ENCODE peak calls at places on chromosome 6, in nine cellular contexts. D, A, V, C, T, W, S, P and Y are unnamed samples.

GRCh38 chr6:162371133-162371532 is 356.4 kb downstream of the PRKN start:
- DNase-seq in S (no peak), C (no peak), T (no peak), W (no peak), V (peak), D (no peak), P (no peak), A (no peak), Y (no peak)

GRCh38 chr6:158213925-158214674 is 46.0 kb downstream of the GTF2H5 start:
- DNase-seq in W (peak), A (peak), P (peak), T (no peak), S (peak), D (peak), C (peak), V (peak), Y (peak)

GRCh38 chr6:42710316-42710715 is 12.1 kb downstream of the PRPH2 start:
- DNase-seq in W (no peak), T (no peak), P (no peak), C (no peak), A (no peak), V (peak), S (no peak), D (no peak), Y (peak)

GRCh38 chr6:111662794-111663231 is 57.1 kb upstream of the TRAF3IP2 start:
- DNase-seq in C (no peak), V (no peak), P (no peak), D (no peak), S (no peak), T (no peak), W (no peak), A (no peak), Y (no peak)

GRCh38 chr6:46352541-46353267 is 138.5 kb downstream of the RCAN2 start:
- DNase-seq in C (no peak), W (no peak), D (no peak), P (no peak), T (no peak), V (peak), A (no peak), S (no peak), Y (no peak)

GRCh38 chr6:132995432-132995831 is 181.1 kb downstream of the RPS12 start:
- DNase-seq in T (no peak), W (no peak), P (no peak), C (peak), D (no peak), A (no peak), S (no peak), V (no peak), Y (no peak)

GRCh38 chr6:169282043-169282442 is 28.4 kb upstream of the THBS2 start:
- DNase-seq in W (no peak), T (no peak), S (no peak), P (no peak), C (no peak), D (no peak), V (no peak), A (no peak), Y (no peak)

GRCh38 chr6:16596890-16597331 is 164.3 kb downstream of the ATXN1 start:
- DNase-seq in P (no peak), W (no peak), A (no peak), C (no peak), T (no peak), V (peak), D (no peak), S (no peak), Y (no peak)

GRCh38 chr6:24072038-24072746 is 53.8 kb upstream of the NRSN1 start:
- DNase-seq in W (no peak), S (no peak), A (no peak), V (no peak), T (no peak), D (no peak), P (no peak), C (no peak), Y (no peak)

GRCh38 chr6:79913369-79913768 is 34.0 kb downstream of the ELOVL4 start:
- DNase-seq in P (peak), W (no peak), C (no peak), D (no peak), T (no peak), S (no peak), A (no peak), V (no peak), Y (no peak)

GRCh38 chr6:474454-475185 is 83.1 kb downstream of the IRF4 start:
- DNase-seq in A (no peak), T (no peak), V (no peak), C (no peak), S (no peak), W (no peak), P (no peak), D (no peak), Y (peak)

GRCh38 chr6:49462071-49462470 is 982 bp downstream of the MMUT start:
- DNase-seq in V (no peak), C (no peak), S (no peak), D (no peak), A (no peak), T (no peak), W (no peak), P (no peak), Y (no peak)

GRCh38 chr6:117280922-117281321 is 15.6 kb downstream of the VGLL2 start:
- DNase-seq in A (no peak), V (peak), W (no peak), S (no peak), C (no peak), T (peak), P (no peak), D (no peak), Y (no peak)

GRCh38 chr6:10384333-10384718 is 30.5 kb downstream of the TFAP2A start:
- DNase-seq in P (no peak), T (no peak), A (no peak), W (no peak), C (no peak), S (no peak), D (no peak), V (no peak), Y (no peak)

GRCh38 chr6:10382322-10382721 is 32.6 kb downstream of the TFAP2A start:
- DNase-seq in T (no peak), C (no peak), V (no peak), P (no peak), W (no peak), S (no peak), D (no peak), A (no peak), Y (no peak)

GRCh38 chr6:10384064-10384317 is 30.9 kb downstream of the TFAP2A start:
- DNase-seq in S (no peak), D (no peak), A (no peak), W (no peak), T (no peak), V (no peak), P (no peak), C (no peak), Y (no peak)

GRCh38 chr6:10382728-10383127 is 32.1 kb downstream of the TFAP2A start:
- DNase-seq in W (no peak), C (no peak), D (no peak), V (no peak), P (no peak), A (no peak), T (no peak), S (no peak), Y (no peak)

GRCh38 chr6:10383312-10384063 is 31.4 kb downstream of the TFAP2A start:
- DNase-seq in P (no peak), C (no peak), W (no peak), A (no peak), T (no peak), S (no peak), D (no peak), V (peak), Y (no peak)
- H3K4me3 ChIP-seq in P (no peak), C (peak), W (no peak), A (no peak), T (peak), S (no peak), D (no peak), V (peak), Y (peak)

DNA sequence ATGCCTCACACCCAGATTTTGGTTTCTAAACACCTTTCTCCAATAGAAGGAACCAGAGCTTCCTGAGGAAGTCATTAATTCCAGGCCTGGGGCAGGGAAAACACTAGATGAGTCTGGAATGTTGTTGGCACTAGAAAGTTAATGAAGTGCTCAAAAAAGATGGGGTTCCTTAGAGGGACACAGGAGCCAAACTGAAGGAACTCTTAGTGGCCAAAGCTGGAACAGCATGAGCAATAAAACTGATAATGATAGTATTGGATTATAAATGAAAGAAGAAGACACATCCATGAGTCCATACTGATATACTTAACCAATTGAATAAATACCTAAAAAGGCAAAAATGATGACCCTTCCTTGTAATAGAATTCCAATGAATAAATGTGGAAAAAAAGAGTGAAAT is 4.4 kb downstream of the IL20RA start:
- DNase-seq in A (no peak), D (no peak), P (no peak), C (no peak), V (peak), W (no peak), T (no peak), S (no peak), Y (no peak)
- TF ChIP-seq CTCF in A (no peak), D (no peak), P (no peak), C (no peak), V (no peak), W (no peak), T (no peak), S (no peak), Y (peak)

GRCh38 chr6:7100751-7101078 is 7.0 kb upstream of the RREB1 start:
- DNase-seq in D (no peak), A (no peak), T (no peak), V (no peak), P (no peak), W (no peak), S (no peak), C (no peak), Y (no peak)

GRCh38 chr6:7104752-7105151 is 3.0 kb upstream of the RREB1 start:
- DNase-seq in C (no peak), T (no peak), S (no peak), D (no peak), A (no peak), P (no peak), W (no peak), V (no peak), Y (no peak)

GRCh38 chr6:7098974-7099373 is 8.8 kb upstream of the RREB1 start:
- DNase-seq in S (no peak), A (no peak), C (no peak), W (no peak), P (no peak), T (no peak), V (no peak), D (no peak), Y (no peak)

GRCh38 chr6:7100072-7100750 is 7.5 kb upstream of the RREB1 start:
- DNase-seq in D (no peak), S (no peak), T (no peak), V (no peak), A (no peak), P (peak), W (no peak), C (no peak), Y (no peak)

GRCh38 chr6:7101290-7101689 is 6.5 kb upstream of the RREB1 start:
- DNase-seq in T (no peak), V (no peak), A (no peak), D (no peak), S (no peak), P (no peak), C (no peak), W (no peak), Y (no peak)
- H3K27ac ChIP-seq in T (no peak), V (no peak), A (no peak), D (no peak), S (no peak), P (no peak), C (no peak), W (no peak), Y (no peak)

GRCh38 chr6:27141013-27141412 is 106.5 kb upstream of the PRSS16 start:
- DNase-seq in W (no peak), D (no peak), A (no peak), T (no peak), P (no peak), S (no peak), V (no peak), C (no peak), Y (no peak)

GRCh38 chr6:27139753-27140522 is 107.6 kb upstream of the PRSS16 start:
- DNase-seq in S (no peak), D (no peak), P (peak), T (peak), W (peak), A (no peak), V (peak), C (no peak), Y (no peak)

GRCh38 chr6:27136978-27137814 is 110.3 kb upstream of the PRSS16 start:
- DNase-seq in S (no peak), W (no peak), C (no peak), V (no peak), T (no peak), D (no peak), P (no peak), A (no peak), Y (no peak)

GRCh38 chr6:27138398-27138797 is 109.1 kb upstream of the PRSS16 start:
- DNase-seq in S (no peak), V (no peak), P (no peak), D (no peak), A (no peak), C (no peak), T (no peak), W (no peak), Y (no peak)

GRCh38 chr6:27138837-27139752 is 108.4 kb upstream of the PRSS16 start:
- DNase-seq in W (peak), V (peak), T (peak), D (no peak), C (peak), A (peak), S (peak), P (peak), Y (peak)
- H3K4me3 ChIP-seq in W (peak), V (peak), T (peak), D (peak), C (peak), A (peak), S (peak), P (peak), Y (peak)

DNA sequence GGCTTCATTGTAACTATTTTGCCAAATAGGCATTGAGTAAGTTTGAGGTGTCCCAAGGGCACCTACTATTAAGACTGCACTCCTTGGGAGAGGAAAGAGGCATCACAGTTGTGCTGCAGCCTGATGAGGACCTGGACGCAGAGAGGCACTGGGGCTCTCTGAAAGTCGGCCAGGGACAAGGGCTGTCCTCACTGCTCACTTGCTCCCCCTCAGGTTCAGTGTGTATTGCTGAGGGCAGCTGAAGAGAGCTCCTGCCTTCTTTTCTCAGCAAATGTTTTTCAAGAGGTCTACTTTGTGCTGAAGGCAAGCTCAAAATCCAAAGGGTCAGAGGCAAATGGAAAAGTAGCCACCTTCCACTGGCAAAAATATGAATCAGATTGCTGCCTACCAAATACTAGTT is 331.8 kb downstream of the RIMS1 start:
- DNase-seq in P (peak), V (peak), W (no peak), T (peak), S (no peak), D (peak), A (no peak), C (peak), Y (peak)
- TF ChIP-seq CTCF in P (peak), V (peak), W (no peak), T (peak), S (no peak), D (peak), A (peak), C (peak), Y (peak)

GRCh38 chr6:106856227-106856874 is 118.2 kb downstream of the CD24 start:
- DNase-seq in W (no peak), V (no peak), P (no peak), C (no peak), S (no peak), D (no peak), A (no peak), T (no peak), Y (no peak)
- H3K27ac ChIP-seq in W (no peak), V (no peak), P (no peak), C (no peak), S (no peak), D (no peak), A (no peak), T (no peak), Y (no peak)

DNA sequence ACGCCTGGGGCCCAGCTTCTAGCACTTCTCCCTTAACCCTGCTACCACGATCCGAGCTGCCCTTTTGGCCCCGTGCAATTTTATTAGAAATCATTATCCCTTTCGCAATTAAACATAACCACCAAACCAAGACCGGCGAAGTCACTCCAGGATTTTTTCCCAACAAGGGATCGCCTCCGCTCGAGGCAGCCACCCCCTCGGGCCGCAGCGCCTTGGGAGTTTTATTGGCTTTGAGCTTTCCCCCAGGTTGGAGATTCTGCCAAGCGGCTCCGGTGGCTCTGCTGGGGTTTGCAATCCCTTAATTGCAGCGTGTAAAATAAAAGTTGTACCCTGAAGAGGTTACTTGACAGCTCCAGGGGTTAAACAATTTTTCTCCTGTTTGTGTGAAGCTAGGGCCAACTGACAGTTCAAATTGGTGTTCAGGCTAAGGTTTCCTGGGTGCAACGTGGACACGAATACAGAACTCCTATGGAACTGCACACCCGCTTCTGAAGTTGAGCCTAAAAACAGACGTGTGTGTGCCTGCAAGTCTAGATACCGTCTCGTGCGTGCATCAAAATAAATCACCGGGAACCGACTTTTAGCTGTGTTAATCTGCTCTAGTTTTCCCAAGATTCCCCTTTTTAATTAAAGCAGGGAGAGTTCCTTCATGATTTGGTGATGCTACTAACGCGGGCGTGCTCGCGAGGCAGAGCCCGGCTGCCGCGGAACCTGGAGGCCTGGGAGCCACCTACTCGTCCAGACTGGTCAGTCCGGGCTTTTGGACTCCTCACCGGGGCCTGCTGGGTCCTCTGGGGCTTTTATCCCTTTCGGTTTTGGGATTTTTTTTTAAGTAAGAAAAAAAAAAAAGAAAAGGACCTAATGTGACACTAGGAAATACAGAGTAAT is 963 bp upstream of the TFAP2A start:
- DNase-seq in C (no peak), T (no peak), A (no peak), V (no peak), D (no peak), W (no peak), P (no peak), S (no peak), Y (no peak)
- H3K4me3 ChIP-seq in C (no peak), T (peak), A (no peak), V (peak), D (no peak), W (no peak), P (no peak), S (no peak), Y (no peak)

DNA sequence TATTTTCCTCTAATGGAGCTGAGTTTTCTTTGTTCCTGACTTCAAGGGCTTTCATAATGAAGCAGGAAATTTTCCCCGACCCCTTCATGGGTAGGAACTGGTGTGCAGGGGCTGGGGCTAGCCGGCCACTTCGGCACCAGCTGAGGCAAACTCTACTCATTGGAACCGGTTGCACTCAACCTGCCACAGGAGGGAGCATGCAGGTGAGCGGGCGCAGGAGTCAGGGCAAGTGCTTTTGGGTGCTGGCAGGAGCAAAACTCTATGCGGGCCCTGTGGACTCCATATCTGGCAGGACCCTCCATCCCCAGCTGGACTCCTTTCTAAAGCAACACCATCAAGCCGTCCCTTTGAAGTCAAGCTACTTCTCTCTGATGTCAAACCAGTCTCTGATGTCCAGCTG is 244.2 kb downstream of the EPM2A start:
- DNase-seq in D (no peak), V (peak), C (no peak), S (no peak), T (no peak), A (no peak), W (no peak), P (no peak), Y (no peak)
- TF ChIP-seq CTCF in D (no peak), V (peak), C (no peak), S (no peak), T (peak), A (no peak), W (no peak), P (no peak), Y (no peak)

DNA sequence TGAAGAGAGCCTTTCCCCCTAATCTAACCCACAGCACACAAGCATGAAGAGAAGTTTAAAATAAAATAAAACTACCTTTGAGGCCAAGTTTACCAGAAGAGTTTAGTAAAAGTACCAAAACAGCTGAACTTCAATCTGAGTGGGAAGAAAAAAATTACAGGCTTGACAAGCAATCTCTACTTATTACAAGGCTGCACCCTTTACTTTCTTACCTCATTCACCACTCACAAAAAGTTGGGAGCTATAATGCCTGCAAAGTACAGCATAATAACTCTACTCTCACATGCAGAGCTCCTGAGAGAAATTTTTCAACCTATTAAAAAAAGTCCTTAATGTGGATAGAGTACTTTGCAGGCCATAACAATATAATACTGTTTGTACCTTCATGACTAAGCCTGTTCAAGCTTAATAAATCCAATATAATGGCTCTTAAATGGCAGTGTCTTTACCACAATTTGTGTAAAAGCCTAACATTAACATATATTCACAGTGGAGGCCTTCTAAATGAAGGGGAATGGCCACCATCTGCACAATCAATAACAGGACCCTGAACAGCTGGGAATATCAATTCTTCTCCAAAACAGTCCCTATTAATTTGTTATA is 103.1 kb downstream of the DST start:
- DNase-seq in T (no peak), C (no peak), S (no peak), D (no peak), P (peak), A (no peak), W (no peak), V (no peak), Y (no peak)
- H3K27ac ChIP-seq in T (no peak), C (peak), S (peak), D (peak), P (no peak), A (peak), W (no peak), V (no peak), Y (no peak)

GRCh38 chr6:77461796-77462195 is 1.5 kb downstream of the HTR1B start:
- DNase-seq in V (no peak), C (no peak), W (no peak), T (no peak), A (no peak), P (peak), S (no peak), D (no peak), Y (no peak)

GRCh38 chr6:77463881-77464867 is 883 bp upstream of the HTR1B start:
- DNase-seq in W (no peak), A (peak), V (peak), P (peak), C (no peak), S (peak), D (no peak), T (peak), Y (no peak)

GRCh38 chr6:77466055-77467028 is 3.1 kb upstream of the HTR1B start:
- DNase-seq in W (no peak), D (peak), T (peak), A (peak), V (peak), P (peak), C (no peak), S (peak), Y (peak)

GRCh38 chr6:77463308-77463880 is at the start of gene HTR1B:
- DNase-seq in V (peak), W (no peak), T (peak), D (no peak), P (peak), A (peak), C (no peak), S (peak), Y (no peak)

GRCh38 chr6:77462359-77463307 is 658 bp downstream of the HTR1B start:
- DNase-seq in P (peak), D (no peak), W (no peak), V (peak), T (peak), S (peak), C (no peak), A (peak), Y (peak)
- H3K4me3 ChIP-seq in P (peak), D (no peak), W (peak), V (peak), T (peak), S (peak), C (peak), A (peak), Y (peak)